ENCODE peak calls at places on chromosomes 13 and 19, in four cellular contexts. T is stimulated activated CD4-positive, alpha-beta T cell treated with anti-CD3 and anti-CD28 coated beads, Interleukin-1b, Interleukin-23, amount 100 ng/mL, for 48 hours; E is epithelial cell of esophagus; L is adrenal gland. A is an unnamed sample.

GRCh38 chr13:34156841-34157365 is 339.0 kb downstream of the RFC3 start:
- DNase-seq in T (peak; percentile 64), E (peak; percentile 99), L (peak; percentile 87), A (no peak)

GRCh38 chr13:110336681-110337080 is 29.6 kb downstream of the COL4A2 start:
- DNase-seq in T (no peak), E (no peak), L (no peak), A (no peak)

GRCh38 chr13:45108716-45109706 is 11.3 kb upstream of the GTF2F2 start:
- DNase-seq in T (peak; percentile 32), E (no peak), L (no peak), A (peak; percentile 5)

GRCh38 chr19:54158812-54159351 is 639 bp downstream of the LENG1 start:
- DNase-seq in T (peak; percentile 37), E (no peak), L (no peak), A (peak; percentile 47)

GRCh38 chr19:7980168-7980567 is 25.3 kb downstream of the ELAVL1 start:
- DNase-seq in T (no peak), E (no peak), L (no peak), A (no peak)

GRCh38 chr19:48868196-48868886 is at the start of gene PLEKHA4:
- DNase-seq in T (no peak), E (no peak), L (peak; percentile 70), A (no peak)

GRCh38 chr19:18399008-18399407 is 1.6 kb upstream of the LRRC25 start:
- DNase-seq in T (no peak), E (peak; percentile 81), L (peak; percentile 75), A (no peak)

GRCh38 chr19:35265126-35265995 is 3.4 kb upstream of the USF2 start:
- DNase-seq in T (no peak), E (peak; percentile 18), L (peak; percentile 67), A (no peak)

GRCh38 chr19:49744946-49745381 is 18.1 kb downstream of the TSKS start:
- DNase-seq in T (no peak), E (no peak), L (no peak), A (no peak)

GRCh38 chr19:53962887-53963435 is at the start of gene CACNG8:
- DNase-seq in T (no peak), E (no peak), L (no peak), A (no peak)

GRCh38 chr13:44969858-44970484 is 19.3 kb downstream of the NUFIP1 start:
- DNase-seq in T (no peak), E (peak; percentile 56), L (no peak), A (peak; percentile 15)

GRCh38 chr13:101026736-101027398 is 352.3 kb upstream of the TMTC4 start:
- DNase-seq in T (no peak), E (no peak), L (no peak), A (no peak)

GRCh38 chr13:35764359-35765015 is 288.0 kb upstream of the MAB21L1 start:
- DNase-seq in T (no peak), E (no peak), L (no peak), A (no peak)